ENCODE peak calls at places on chromosome 9, in six cellular contexts. M, G, K, O, X and A are unnamed samples.
A peak's percentile ranks its signal among the peaks of the same experiment; 100 is the strongest.

GRCh38 chr9:130530932-130531331 is 48.4 kb upstream of the FUBP3 start:
- DNase-seq in M (no peak), G (peak; percentile 72), K (no peak), O (no peak), X (no peak), A (no peak)

GRCh38 chr9:78590068-78590467 is 293.1 kb downstream of the PSAT1 start:
- DNase-seq in M (no peak), G (no peak), K (no peak), O (no peak), X (no peak), A (no peak)

GRCh38 chr9:136829981-136830885 is 12.0 kb upstream of the AJM1 start:
- DNase-seq in M (no peak), G (peak; percentile 17), K (no peak), O (no peak), X (peak; percentile 74), A (no peak)

GRCh38 chr9:13900449-13900848 is 413.5 kb downstream of the NFIB start:
- DNase-seq in M (no peak), G (no peak), K (peak; percentile 12), O (no peak), X (no peak), A (no peak)

GRCh38 chr9:111429175-111429574 is 55.0 kb downstream of the ECPAS start:
- DNase-seq in M (no peak), G (no peak), K (no peak), O (no peak), X (no peak), A (no peak)

GRCh38 chr9:2427016-2427891 is 194.3 kb upstream of the VLDLR start:
- DNase-seq in M (no peak), G (peak; percentile 56), K (no peak), O (no peak), X (no peak), A (no peak)

GRCh38 chr9:79686381-79687130 is 114.8 kb downstream of the TLE4 start:
- DNase-seq in M (peak; percentile 40), G (no peak), K (peak; percentile 19), O (no peak), X (no peak), A (no peak)

GRCh38 chr9:120931278-120932085 is 4.9 kb upstream of the TRAF1 start:
- DNase-seq in M (peak; percentile 65), G (no peak), K (peak; percentile 64), O (peak; percentile 56), X (no peak), A (peak; percentile 38)

GRCh38 chr9:15160673-15161072 is 146.3 kb downstream of the TTC39B start:
- DNase-seq in M (no peak), G (no peak), K (no peak), O (no peak), X (no peak), A (no peak)

GRCh38 chr9:79974806-79975422 is 403.1 kb downstream of the TLE4 start:
- DNase-seq in M (no peak), G (no peak), K (no peak), O (no peak), X (no peak), A (no peak)

GRCh38 chr9:124791106-124791505 is 14.2 kb downstream of the OLFML2A start:
- DNase-seq in M (no peak), G (no peak), K (no peak), O (no peak), X (peak; percentile 15), A (no peak)

GRCh38 chr9:122551371-122551770 is 1.5 kb upstream of the OR1N2 start:
- DNase-seq in M (no peak), G (no peak), K (no peak), O (no peak), X (no peak), A (no peak)

GRCh38 chr9:10268500-10269485 is 344.0 kb downstream of the PTPRD start:
- DNase-seq in M (no peak), G (no peak), K (peak; percentile 67), O (no peak), X (no peak), A (no peak)

GRCh38 chr9:88816141-88816540 is 175.1 kb upstream of the S1PR3 start:
- DNase-seq in M (no peak), G (no peak), K (no peak), O (no peak), X (no peak), A (no peak)

GRCh38 chr9:29289365-29289764 is 1716.1 kb upstream of the C9orf72 start:
- DNase-seq in M (no peak), G (no peak), K (no peak), O (no peak), X (no peak), A (no peak)

GRCh38 chr9:102966999-102967398 is 28.1 kb upstream of the CYLC2 start:
- DNase-seq in M (no peak), G (no peak), K (no peak), O (no peak), X (peak; percentile 48), A (no peak)

GRCh38 chr9:102972780-102973179 is 22.4 kb upstream of the CYLC2 start:
- DNase-seq in M (no peak), G (no peak), K (no peak), O (no peak), X (no peak), A (no peak)

GRCh38 chr9:102967979-102968378 is 27.2 kb upstream of the CYLC2 start:
- DNase-seq in M (no peak), G (no peak), K (no peak), O (no peak), X (no peak), A (no peak)
- H3K9me3 ChIP-seq in M (no peaks in the 10 kb centered on the region), G (peaks cover 38% of the 10 kb centered on the region), K (peaks cover 26% of the 10 kb centered on the region), O (no peaks in the 10 kb centered on the region), X (peaks cover 4% of the 10 kb centered on the region), A (peaks cover 4% of the 10 kb centered on the region)

GRCh38 chr9:87427851-87428506 is 69.7 kb upstream of the DAPK1 start:
- DNase-seq in M (no peak), G (no peak), K (no peak), O (no peak), X (no peak), A (no peak)

GRCh38 chr9:87421734-87422133 is 75.9 kb upstream of the DAPK1 start:
- DNase-seq in M (no peak), G (no peak), K (no peak), O (no peak), X (no peak), A (no peak)

GRCh38 chr9:87420884-87421283 is 76.8 kb upstream of the DAPK1 start:
- DNase-seq in M (no peak), G (no peak), K (no peak), O (no peak), X (no peak), A (no peak)

GRCh38 chr9:87425202-87425601 is 72.5 kb upstream of the DAPK1 start:
- DNase-seq in M (no peak), G (no peak), K (no peak), O (no peak), X (no peak), A (no peak)

DNA sequence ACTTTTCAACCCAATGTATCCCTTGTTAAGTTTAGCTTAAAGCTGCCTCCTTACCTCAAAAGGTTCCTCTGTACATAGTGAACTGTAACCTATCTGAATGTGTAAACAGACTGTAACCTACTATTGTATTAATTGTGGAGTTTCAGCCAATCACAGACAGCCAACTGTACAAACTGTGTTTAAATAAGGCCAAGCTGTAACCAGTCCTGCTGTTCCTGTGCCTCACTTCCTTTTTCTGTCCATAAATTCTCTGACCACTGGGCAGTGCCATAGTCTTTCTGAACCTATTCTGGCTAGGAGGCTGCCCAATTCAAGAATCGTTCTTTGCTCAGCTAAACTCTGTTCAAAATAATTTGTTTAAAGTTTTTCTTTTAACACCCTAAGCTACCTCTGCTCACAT is 74.7 kb upstream of the DAPK1 start:
- DNase-seq in M (no peak), G (no peak), K (no peak), O (no peak), X (no peak), A (no peak)
- H3K9me3 ChIP-seq in M (no peaks in the 10 kb centered on the region), G (peaks cover 13% of the 10 kb centered on the region), K (peaks cover 5% of the 10 kb centered on the region), O (no peaks in the 10 kb centered on the region), X (no peaks in the 10 kb centered on the region), A (no peaks in the 10 kb centered on the region)

GRCh38 chr9:96817973-96818372 is 36.3 kb downstream of the ZNF782 start:
- DNase-seq in M (no peak), G (no peak), K (no peak), O (no peak), X (no peak), A (no peak)

GRCh38 chr9:96818535-96818934 is 35.8 kb downstream of the ZNF782 start:
- DNase-seq in M (no peak), G (no peak), K (no peak), O (no peak), X (no peak), A (no peak)

GRCh38 chr9:96813607-96814006 is 35.7 kb upstream of the ZNF510 start:
- DNase-seq in M (no peak), G (no peak), K (no peak), O (no peak), X (no peak), A (no peak)
- H3K9me3 ChIP-seq in M (peaks cover 74% of the 10 kb centered on the region), G (peaks cover 100% of the 10 kb centered on the region), K (peaks cover 61% of the 10 kb centered on the region), O (peaks cover 39% of the 10 kb centered on the region), X (peaks cover 21% of the 10 kb centered on the region), A (peaks cover 34% of the 10 kb centered on the region)

GRCh38 chr9:138116521-138116920 is 238.9 kb downstream of the CACNA1B start:
- DNase-seq in M (no peak), G (no peak), K (no peak), O (no peak), X (no peak), A (no peak)
- H3K9me3 ChIP-seq in M (no peaks in the 10 kb centered on the region), G (no peaks in the 10 kb centered on the region), K (no peaks in the 10 kb centered on the region), O (no peaks in the 10 kb centered on the region), X (no peaks in the 10 kb centered on the region), A (no peaks in the 10 kb centered on the region)

GRCh38 chr9:90766736-90767135 is 34.9 kb upstream of the SYK start:
- DNase-seq in M (no peak), G (no peak), K (no peak), O (no peak), X (no peak), A (no peak)

GRCh38 chr9:90772381-90772780 is 29.2 kb upstream of the SYK start:
- DNase-seq in M (no peak), G (no peak), K (no peak), O (no peak), X (no peak), A (no peak)

GRCh38 chr9:90770339-90770738 is 31.3 kb upstream of the SYK start:
- DNase-seq in M (no peak), G (no peak), K (no peak), O (no peak), X (no peak), A (no peak)

GRCh38 chr9:90770927-90771326 is 30.7 kb upstream of the SYK start:
- DNase-seq in M (no peak), G (no peak), K (no peak), O (no peak), X (no peak), A (no peak)

GRCh38 chr9:90767523-90768100 is 34.0 kb upstream of the SYK start:
- DNase-seq in M (no peak), G (no peak), K (no peak), O (no peak), X (no peak), A (no peak)
- H3K9me3 ChIP-seq in M (no peaks in the 10 kb centered on the region), G (peaks cover 20% of the 10 kb centered on the region), K (peaks cover 24% of the 10 kb centered on the region), O (no peaks in the 10 kb centered on the region), X (no peaks in the 10 kb centered on the region), A (no peaks in the 10 kb centered on the region)